ENCODE peak calls at places on chromosomes 2 and 18, in five cellular contexts. D is stomach, A is GM23248, G is astrocyte of the spinal cord, C is ascending aorta. O is an unnamed sample.

GRCh38 chr2:43136862-43137261 is 89.5 kb downstream of the ZFP36L2 start:
- DNase-seq in D (no peak), A (no peak), G (no peak), C (no peak), O (no peak)

GRCh38 chr18:49168970-49169619 is 218.3 kb upstream of the SMAD7 start:
- DNase-seq in D (peak), A (no peak), G (no peak), C (no peak), O (peak)

GRCh38 chr2:98832172-98832571 is 101.2 kb upstream of the MGAT4A start:
- DNase-seq in D (no peak), A (no peak), G (no peak), C (no peak), O (no peak)

GRCh38 chr2:128306081-128306930 is 12.4 kb downstream of the HS6ST1 start:
- DNase-seq in D (peak), A (peak), G (peak), C (no peak), O (peak)

GRCh38 chr2:101625387-101625786 is 72.1 kb upstream of the MAP4K4 start:
- DNase-seq in D (no peak), A (peak), G (no peak), C (no peak), O (no peak)

GRCh38 chr2:212364106-212364505 is 174.5 kb downstream of the ERBB4 start:
- DNase-seq in D (no peak), A (peak), G (peak), C (no peak), O (no peak)

GRCh38 chr2:235328991-235329390 is 164.9 kb upstream of the AGAP1 start:
- DNase-seq in D (no peak), A (no peak), G (no peak), C (no peak), O (no peak)

GRCh38 chr2:71100195-71100964 is 29.6 kb downstream of the MCEE start:
- DNase-seq in D (peak), A (peak), G (peak), C (no peak), O (peak)

GRCh38 chr2:227079726-227080125 is 84.3 kb downstream of the COL4A4 start:
- DNase-seq in D (no peak), A (peak), G (no peak), C (no peak), O (no peak)

GRCh38 chr18:63676526-63676925 is 14.8 kb upstream of the SERPINB3 start:
- DNase-seq in D (peak), A (peak), G (no peak), C (no peak), O (no peak)

GRCh38 chr2:173400760-173401159 is 46.1 kb downstream of the CDCA7 start:
- DNase-seq in D (no peak), A (peak), G (no peak), C (no peak), O (no peak)

GRCh38 chr2:240503848-240504247 is 53.9 kb downstream of the ANKMY1 start:
- DNase-seq in D (no peak), A (no peak), G (no peak), C (no peak), O (no peak)

GRCh38 chr18:7813131-7813530 is 246.0 kb downstream of the PTPRM start:
- DNase-seq in D (no peak), A (no peak), G (no peak), C (no peak), O (no peak)
- H3K4me3 ChIP-seq in D (no peak), A (no peak), G (no peak), C (no peak), O (no peak)

GRCh38 chr2:236642584-236643291 is 73.1 kb downstream of the ACKR3 start:
- DNase-seq in D (peak), A (peak), G (peak), C (peak), O (peak)
- H3K4me3 ChIP-seq in D (no peak), A (peak), G (no peak), C (peak), O (no peak)

DNA sequence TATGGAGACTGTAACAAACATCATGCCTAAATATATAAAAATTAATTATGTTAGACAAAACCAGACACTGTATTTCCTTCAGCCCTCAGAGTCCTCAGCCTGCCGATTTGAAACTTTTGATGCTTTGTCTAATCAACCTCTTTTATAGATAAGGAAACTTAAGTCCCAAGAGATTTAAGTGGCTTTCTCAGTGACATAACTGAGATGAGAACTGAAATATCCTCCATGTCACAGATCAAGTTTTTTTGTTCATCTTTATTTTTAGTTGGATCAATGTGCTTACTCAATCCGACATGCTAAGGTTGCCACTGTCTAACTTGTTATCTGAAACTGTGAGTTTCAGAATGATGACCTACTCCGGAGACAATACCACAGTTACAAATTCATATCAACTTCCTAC is 72.3 kb downstream of the BARD1 start:
- DNase-seq in D (no peak), A (no peak), G (no peak), C (no peak), O (no peak)
- H3K4me3 ChIP-seq in D (no peak), A (no peak), G (no peak), C (no peak), O (no peak)

GRCh38 chr18:41959045-41959444 is 4.0 kb downstream of the PIK3C3 start:
- DNase-seq in D (no peak), A (no peak), G (no peak), C (no peak), O (no peak)
- H3K4me3 ChIP-seq in D (no peak), A (no peak), G (no peak), C (no peak), O (no peak)

GRCh38 chr2:153870308-153870707 is 1.4 kb upstream of the GALNT13 start:
- DNase-seq in D (no peak), A (peak), G (no peak), C (no peak), O (no peak)

GRCh38 chr2:153872311-153873061 is 764 bp downstream of the GALNT13 start:
- DNase-seq in D (no peak), A (peak), G (no peak), C (no peak), O (no peak)

GRCh38 chr2:153875801-153876466 is 4.2 kb downstream of the GALNT13 start:
- DNase-seq in D (no peak), A (no peak), G (no peak), C (no peak), O (no peak)

GRCh38 chr2:153873062-153874048 is 1.6 kb downstream of the GALNT13 start:
- DNase-seq in D (no peak), A (no peak), G (no peak), C (no peak), O (no peak)

GRCh38 chr2:153871231-153872221 is at the start of gene GALNT13:
- DNase-seq in D (no peak), A (peak), G (peak), C (no peak), O (no peak)
- H3K4me3 ChIP-seq in D (peak), A (peak), G (peak), C (peak), O (peak)

O was measured in transverse colon.